ENCODE peak calls at places on chromosomes 3 and 15, in four cellular contexts. O is right lobe of liver, K is NCI-H460, I is AG04449. E is an unnamed sample.

GRCh38 chr3:6444888-6445658 is 415.8 kb upstream of the GRM7 start:
- DNase-seq in I (no peak), K (no peak), O (no peak), E (no peak)

GRCh38 chr3:178320481-178321352 is 215.5 kb upstream of the KCNMB2 start:
- DNase-seq in O (no peak), K (no peak), I (peak; percentile 19), E (peak; percentile 91)

GRCh38 chr3:11410564-11410963 is 138.4 kb downstream of the ATG7 start:
- DNase-seq in K (no peak), I (no peak), O (no peak), E (no peak)

GRCh38 chr15:34223904-34224596 is 766 bp upstream of the EMC4 start:
- DNase-seq in O (no peak), I (no peak), K (no peak), E (peak; percentile 49)

GRCh38 chr3:100629728-100630127 is 20.3 kb downstream of the ADGRG7 start:
- DNase-seq in O (no peak), I (no peak), K (no peak), E (no peak)

GRCh38 chr15:29432191-29433049 is 162.8 kb upstream of the NSMCE3 start:
- DNase-seq in K (no peak), I (no peak), O (no peak), E (no peak)

GRCh38 chr15:42056934-42057743 is 36.3 kb upstream of the PLA2G4E start:
- DNase-seq in K (peak; percentile 70), O (peak; percentile 83), I (no peak), E (peak; percentile 97)

GRCh38 chr3:14200276-14200675 is 21.7 kb downstream of the LSM3 start:
- DNase-seq in O (no peak), K (no peak), I (no peak), E (no peak)

GRCh38 chr15:89016549-89017041 is 71.7 kb upstream of the ABHD2 start:
- DNase-seq in O (no peak), I (no peak), K (no peak), E (peak; percentile 4)

GRCh38 chr3:72961766-72962165 is 34.8 kb upstream of the PPP4R2 start:
- DNase-seq in O (no peak), K (no peak), I (no peak), E (no peak)

GRCh38 chr15:27061739-27062138 is 90.8 kb downstream of the GABRG3 start:
- DNase-seq in O (no peak), K (no peak), I (no peak), E (peak; percentile 86)

GRCh38 chr3:5071061-5071460 is 51.0 kb upstream of the ARL8B start:
- DNase-seq in I (no peak), K (no peak), O (no peak), E (no peak)

GRCh38 chr3:27905625-27906024 is 183.5 kb upstream of the EOMES start:
- DNase-seq in I (no peak), O (no peak), K (no peak), E (no peak)

GRCh38 chr3:140588558-140588957 is 89.3 kb upstream of the TRIM42 start:
- DNase-seq in O (no peak), K (no peak), I (no peak), E (no peak)

GRCh38 chr3:151203053-151203420 is at the start of gene GPR171:
- DNase-seq in O (no peak), K (no peak), I (no peak), E (no peak)

GRCh38 chr15:100350434-100351226 is 8.9 kb upstream of the ADAMTS17 start:
- DNase-seq in K (peak; percentile 82), I (peak; percentile 12), O (no peak), E (peak; percentile 86)

GRCh38 chr15:64989331-64990167 is at the start of gene SPG21:
- DNase-seq in K (peak; percentile 82), I (peak; percentile 33), O (peak; percentile 97), E (peak; percentile 96)

GRCh38 chr15:25406846-25407245 is 32.0 kb downstream of the UBE3A start:
- DNase-seq in O (no peak), K (no peak), I (no peak), E (no peak)

GRCh38 chr3:129603561-129603942 is 2.9 kb downstream of the PLXND1 start:
- DNase-seq in O (no peak), I (no peak), K (no peak), E (no peak)

GRCh38 chr15:37823601-37824275 is 110.7 kb upstream of the TMCO5A start:
- DNase-seq in I (no peak), K (no peak), O (no peak), E (no peak)

GRCh38 chr3:185175370-185175987 is 22.6 kb upstream of the C3orf70 start:
- DNase-seq in K (no peak), O (peak; percentile 29), I (no peak), E (no peak)